ENCODE peak calls at places on chromosomes 2 and 18, in four cellular contexts. F is activated naive CD8-positive, alpha-beta T cell treated with anti-CD3 and anti-CD28 coated beads, Interleukin-2, amount 50 U/mL, for 24 hours; I is iris pigment epithelial cell; C is T-helper 1 cell. D is an unnamed sample.

GRCh38 chr18:48733854-48734253 is 195.0 kb downstream of the CTIF start:
- DNase-seq in I (no peak), C (no peak), F (no peak), D (no peak)

GRCh38 chr2:226121339-226121738 is 678.3 kb downstream of the IRS1 start:
- DNase-seq in I (peak), C (no peak), F (no peak), D (no peak)

GRCh38 chr2:160561551-160562280 is 68.1 kb upstream of the RBMS1 start:
- DNase-seq in C (no peak), F (no peak), I (peak), D (no peak)

GRCh38 chr2:238449241-238449640 is 22.5 kb downstream of the ASB1 start:
- DNase-seq in I (no peak), F (no peak), C (no peak), D (no peak)

GRCh38 chr2:207403950-207404349 is 125.8 kb upstream of the CREB1 start:
- DNase-seq in I (no peak), F (no peak), C (no peak), D (no peak)

GRCh38 chr2:234863043-234863934 is 88.5 kb upstream of the SH3BP4 start:
- DNase-seq in I (peak), F (no peak), C (no peak), D (no peak)

GRCh38 chr2:98359986-98360385 is 13.7 kb downstream of the CNGA3 start:
- DNase-seq in C (no peak), I (no peak), F (no peak), D (no peak)

GRCh38 chr2:43405829-43406228 is 179.4 kb upstream of the ZFP36L2 start:
- DNase-seq in I (no peak), C (no peak), F (no peak), D (no peak)

GRCh38 chr2:16315458-16315835 is 350.2 kb downstream of the CYRIA start:
- DNase-seq in C (no peak), F (no peak), I (no peak), D (no peak)

GRCh38 chr2:176093145-176093888 is 796 bp downstream of the HOXD13 start:
- DNase-seq in I (no peak), F (no peak), C (no peak), D (no peak)

GRCh38 chr2:201786471-201786870 is 5.7 kb upstream of the ALS2 start:
- DNase-seq in C (no peak), I (peak), F (no peak), D (no peak)

GRCh38 chr2:198638579-198638978 is 819.2 kb downstream of the SATB2 start:
- DNase-seq in F (no peak), I (no peak), C (no peak), D (no peak)

GRCh38 chr2:98479959-98480524 is 35.4 kb downstream of the INPP4A start:
- DNase-seq in I (peak), C (peak), F (peak), D (peak)

GRCh38 chr2:25052948-25053477 is 11.1 kb downstream of the EFR3B start:
- DNase-seq in F (no peak), I (no peak), C (no peak), D (no peak)

GRCh38 chr18:12302391-12303147 is 5.5 kb upstream of the TUBB6 start:
- DNase-seq in C (no peak), F (no peak), I (no peak), D (no peak)

GRCh38 chr2:164800572-164800971 is 41.1 kb downstream of the COBLL1 start:
- DNase-seq in I (no peak), C (no peak), F (no peak), D (no peak)